ENCODE peak calls at places on chromosomes 11 and 22, in four cellular contexts. C is IMR-90, T is tibial artery, A is testis. M is an unnamed sample.

GRCh38 chr11:135033545-135033944 is 621.5 kb upstream of the B3GAT1 start:
- DNase-seq in C (no peak), A (peak; percentile 56), T (no peak), M (no peak)

GRCh38 chr11:112719736-112720525 is 241.3 kb upstream of the NCAM1 start:
- DNase-seq in A (no peak), T (no peak), C (no peak), M (no peak)

GRCh38 chr22:30861688-30862552 is 106.7 kb downstream of the MORC2 start:
- DNase-seq in T (peak; percentile 58), C (no peak), A (peak; percentile 6), M (no peak)

GRCh38 chr22:30763815-30764686 is 69.4 kb downstream of the OSBP2 start:
- DNase-seq in T (no peak), C (peak; percentile 86), A (peak; percentile 62), M (peak; percentile 68)

GRCh38 chr11:65489706-65490310 is 9.0 kb upstream of the MALAT1 start:
- DNase-seq in C (no peak), A (no peak), T (peak; percentile 79), M (no peak)

GRCh38 chr11:29328961-29329441 is 687.8 kb downstream of the KCNA4 start:
- DNase-seq in C (peak; percentile 95), A (peak; percentile 17), T (no peak), M (no peak)

GRCh38 chr11:70574725-70575347 is 176.5 kb downstream of the CTTN start:
- DNase-seq in C (no peak), A (no peak), T (peak; percentile 37), M (no peak)

GRCh38 chr22:38957046-38957770 is at the start of gene APOBEC3A:
- DNase-seq in T (peak; percentile 51), C (no peak), A (no peak), M (no peak)

GRCh38 chr11:109911488-109911887 is 181.7 kb upstream of the ZC3H12C start:
- DNase-seq in T (no peak), C (no peak), A (no peak), M (no peak)

GRCh38 chr11:19714093-19714386 is 1.4 kb downstream of the NAV2 start:
- DNase-seq in T (peak; percentile 74), C (peak; percentile 19), A (no peak), M (no peak)

GRCh38 chr11:15969701-15970329 is 386.5 kb downstream of the SOX6 start:
- DNase-seq in A (no peak), C (peak; percentile 91), T (no peak), M (no peak)

GRCh38 chr11:13384837-13385417 is 78.1 kb downstream of the BTBD10 start:
- DNase-seq in A (peak; percentile 45), C (peak; percentile 68), T (no peak), M (peak; percentile 29)

GRCh38 chr22:44683881-44684280 is 18.1 kb upstream of the PRR5 start:
- DNase-seq in T (no peak), A (no peak), C (no peak), M (no peak)

GRCh38 chr11:112173152-112173551 is 2.2 kb upstream of the BCO2 start:
- DNase-seq in A (no peak), T (no peak), C (no peak), M (no peak)

GRCh38 chr11:121931748-121932352 is 184.2 kb downstream of the BLID start:
- DNase-seq in A (no peak), T (no peak), C (peak; percentile 7), M (no peak)

GRCh38 chr22:28247667-28248363 is 328.8 kb upstream of the PITPNB start:
- DNase-seq in A (no peak), T (no peak), C (no peak), M (no peak)
- TF ChIP-seq CTCF in A (no peak), T (no peak), C (no peak), M (no peak)

DNA sequence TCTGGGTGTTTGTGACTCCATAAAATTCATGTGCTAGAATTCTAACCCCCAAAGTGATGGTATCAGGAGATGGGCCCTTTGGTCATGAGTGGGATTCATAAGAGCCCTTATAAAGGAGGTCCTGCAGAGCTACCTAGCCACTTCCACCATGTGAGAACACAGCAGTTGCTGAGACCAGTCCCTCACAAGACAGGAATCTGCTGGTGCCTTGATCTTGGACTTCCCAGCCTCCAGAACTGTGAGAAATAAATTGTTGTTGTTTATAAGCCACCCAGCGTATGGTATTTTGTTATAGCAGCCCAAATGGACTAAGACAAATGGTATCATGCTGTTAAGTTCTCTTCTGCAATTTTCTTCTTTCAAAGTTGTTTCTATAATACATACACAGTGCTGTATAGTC is 1.5 kb upstream of the PLAAT5 start:
- DNase-seq in T (no peak), A (no peak), C (no peak), M (no peak)
- H3K4me3 ChIP-seq in T (no peak overlapping the region), A (no peak overlapping the region), C (no peak overlapping the region), M (no peak overlapping the region)

GRCh38 chr11:73969091-73969490 is 13.6 kb downstream of the UCP2 start:
- DNase-seq in C (no peak), A (no peak), T (no peak), M (no peak)
- H3K4me1 ChIP-seq in C (no peaks in the 10 kb centered on the region), A (no peaks in the 10 kb centered on the region), T (no peaks in the 10 kb centered on the region), M (no peaks in the 10 kb centered on the region)

GRCh38 chr11:64247729-64248531 is 1.2 kb upstream of the PPP1R14B start:
- DNase-seq in T (no peak), C (no peak), A (peak; percentile 58), M (no peak)
- TF ChIP-seq CTCF in T (no peak), C (no peak), A (no peak), M (no peak)

DNA sequence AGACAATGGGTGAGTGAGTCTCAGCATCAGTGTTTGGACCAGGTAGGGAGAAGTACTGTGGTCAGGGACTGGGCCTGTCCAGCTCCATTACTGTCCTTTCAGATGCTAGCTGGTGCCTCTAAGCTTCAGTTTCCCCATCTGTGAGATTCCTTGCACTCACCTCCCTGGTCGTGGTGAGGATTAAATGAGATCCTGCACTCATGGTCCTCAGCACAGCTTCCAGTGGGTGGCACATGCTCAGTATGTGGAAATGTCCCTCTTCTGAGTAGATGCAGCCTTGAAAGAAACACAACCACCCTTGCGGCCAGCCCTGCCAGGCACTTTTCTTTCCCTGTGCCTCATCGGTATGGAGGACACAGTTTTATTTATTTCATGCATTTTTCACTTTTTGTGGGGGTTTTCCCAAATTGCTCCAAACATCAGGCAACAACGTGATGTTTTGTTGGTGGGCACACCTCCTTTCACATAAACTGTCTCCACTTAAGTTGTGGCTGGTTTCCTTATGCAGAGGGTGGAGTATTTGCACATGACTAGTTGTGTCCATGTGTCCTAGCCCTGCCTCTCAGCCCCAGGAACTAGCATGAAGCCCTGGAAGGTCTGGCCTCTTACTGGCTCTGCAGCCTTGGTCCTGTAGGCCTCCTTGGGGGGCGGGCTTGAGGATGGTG is 1.1 kb downstream of the LZTR1 start:
- DNase-seq in A (no peak), C (peak; percentile 18), T (no peak), M (no peak)
- H3K4me3 ChIP-seq in A (peak overlapping the region; percentile 69), C (peak overlapping the region; percentile 87), T (peak overlapping the region; percentile 79), M (peak overlapping the region; percentile 93)

GRCh38 chr22:37633693-37634504 is 5.6 kb upstream of the SH3BP1 start:
- DNase-seq in T (peak; percentile 93), C (peak; percentile 92), A (peak; percentile 91), M (peak; percentile 95)
- H3K4me1 ChIP-seq in T (peaks cover 3% of the 10 kb centered on the region), C (peaks cover 37% of the 10 kb centered on the region), A (peaks cover 36% of the 10 kb centered on the region), M (peaks cover 44% of the 10 kb centered on the region)

GRCh38 chr22:48575567-48576332 is 1251.9 kb downstream of the BRD1 start:
- DNase-seq in C (no peak), A (no peak), T (no peak), M (no peak)

GRCh38 chr22:48577014-48577690 is 1250.5 kb downstream of the BRD1 start:
- DNase-seq in C (no peak), T (no peak), A (no peak), M (no peak)

GRCh38 chr22:48577691-48578090 is 1250.0 kb downstream of the BRD1 start:
- DNase-seq in C (no peak), T (no peak), A (no peak), M (no peak)

GRCh38 chr22:48574776-48575566 is 1252.7 kb downstream of the BRD1 start:
- DNase-seq in A (peak; percentile 62), T (no peak), C (no peak), M (no peak)

GRCh38 chr22:48576333-48577013 is 1251.2 kb downstream of the BRD1 start:
- DNase-seq in A (no peak), T (no peak), C (no peak), M (no peak)
- TF ChIP-seq CTCF in A (peak; percentile 10), T (peak; percentile 19), C (no peak), M (no peak)

GRCh38 chr11:124310746-124311145 is 3.0 kb downstream of the OR8D1 start:
- DNase-seq in A (no peak), C (peak; percentile 4), T (no peak), M (no peak)
- H3K4me3 ChIP-seq in A (no peak overlapping the region), C (no peak overlapping the region), T (no peak overlapping the region), M (no peak overlapping the region)

DNA sequence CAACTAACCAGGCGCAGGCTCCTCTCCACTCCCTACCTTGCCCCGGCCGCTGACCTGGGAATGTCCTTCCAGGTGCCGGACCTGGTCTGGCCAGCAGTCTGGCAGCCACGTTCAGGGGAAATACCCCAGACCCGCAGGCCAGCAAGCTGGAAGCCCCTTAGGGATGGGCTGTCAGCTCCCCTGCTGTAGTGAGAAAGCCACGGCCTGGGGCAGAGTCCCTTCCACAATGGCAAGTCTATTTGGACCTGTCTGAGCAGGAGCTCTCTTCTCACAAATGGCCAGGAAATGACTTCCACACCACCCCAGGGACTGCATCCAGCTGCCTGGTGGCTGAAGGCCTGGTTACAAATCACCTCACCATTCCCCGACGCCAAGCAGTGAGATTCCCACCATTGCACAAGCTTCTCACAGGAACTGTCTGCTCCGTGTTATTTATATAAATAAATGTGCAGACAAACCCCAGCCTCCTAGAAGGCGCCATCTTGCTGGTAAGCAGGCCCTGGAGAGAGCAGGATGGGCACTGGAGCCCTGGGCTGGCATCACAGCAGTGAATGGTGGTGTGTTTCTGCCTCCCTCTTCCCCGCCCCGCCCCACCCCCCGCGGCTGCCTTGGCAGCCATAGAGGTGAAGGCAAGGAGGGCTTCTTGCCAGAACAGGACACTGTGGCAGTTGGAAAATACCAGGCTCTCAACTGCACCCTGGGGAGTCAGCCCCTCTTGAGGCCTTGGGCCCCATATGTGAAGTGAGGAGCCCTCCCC is 23.7 kb downstream of the RSPH14 start:
- DNase-seq in C (no peak), A (no peak), T (no peak), M (peak; percentile 35)
- H3K4me1 ChIP-seq in C (no peaks in the 10 kb centered on the region), A (no peaks in the 10 kb centered on the region), T (no peaks in the 10 kb centered on the region), M (peaks cover 7% of the 10 kb centered on the region)